ENCODE peak calls at places on chromosomes 12 and 14, in five cellular contexts. S, F, M, X and K are unnamed samples.

GRCh38 chr12:57063991-57064725 is 14.2 kb upstream of the MYO1A start:
- DNase-seq in S (no peak), F (peak; percentile 28), M (peak; percentile 85), X (no peak), K (no peak)

GRCh38 chr12:124972211-124972610 is 16.7 kb downstream of the DHX37 start:
- DNase-seq in S (no peak), F (no peak), M (no peak), X (no peak), K (no peak)

GRCh38 chr12:3195337-3195736 is 118.2 kb downstream of the TSPAN9 start:
- DNase-seq in S (no peak), F (no peak), M (no peak), X (no peak), K (no peak)

GRCh38 chr12:16972923-16973770 is 367.2 kb upstream of the LMO3 start:
- DNase-seq in S (no peak), F (no peak), M (no peak), X (no peak), K (no peak)

GRCh38 chr12:57583008-57583831 is 7.8 kb upstream of the PIP4K2C start:
- DNase-seq in S (peak; percentile 92), F (peak; percentile 94), M (peak; percentile 63), X (peak; percentile 86), K (peak; percentile 87)

GRCh38 chr12:95996034-95996658 is at the start of gene HAL:
- DNase-seq in S (no peak), F (no peak), M (no peak), X (peak; percentile 34), K (no peak)

GRCh38 chr12:110688446-110689001 is 391 bp downstream of the HVCN1 start:
- DNase-seq in S (peak; percentile 71), F (no peak), M (no peak), X (no peak), K (no peak)

GRCh38 chr14:77830692-77831091 is 30.8 kb downstream of the ADCK1 start:
- DNase-seq in S (no peak), F (no peak), M (no peak), X (no peak), K (no peak)

GRCh38 chr12:19575307-19576243 is 136.3 kb downstream of the AEBP2 start:
- DNase-seq in S (no peak), F (no peak), M (no peak), X (peak; percentile 87), K (peak; percentile 84)

GRCh38 chr12:6699989-6700645 is 498 bp downstream of the PIANP start:
- DNase-seq in S (peak; percentile 92), F (peak; percentile 59), M (no peak), X (no peak), K (no peak)

GRCh38 chr12:6699259-6699988 is 1.2 kb downstream of the PIANP start:
- DNase-seq in S (peak; percentile 57), F (no peak), M (no peak), X (no peak), K (no peak)

GRCh38 chr12:6698352-6699046 is 2.1 kb downstream of the PIANP start:
- DNase-seq in S (peak; percentile 30), F (no peak), M (no peak), X (no peak), K (no peak)

GRCh38 chr12:6701078-6701768 is 608 bp upstream of the PIANP start:
- DNase-seq in S (peak; percentile 51), F (no peak), M (no peak), X (no peak), K (no peak)

DNA sequence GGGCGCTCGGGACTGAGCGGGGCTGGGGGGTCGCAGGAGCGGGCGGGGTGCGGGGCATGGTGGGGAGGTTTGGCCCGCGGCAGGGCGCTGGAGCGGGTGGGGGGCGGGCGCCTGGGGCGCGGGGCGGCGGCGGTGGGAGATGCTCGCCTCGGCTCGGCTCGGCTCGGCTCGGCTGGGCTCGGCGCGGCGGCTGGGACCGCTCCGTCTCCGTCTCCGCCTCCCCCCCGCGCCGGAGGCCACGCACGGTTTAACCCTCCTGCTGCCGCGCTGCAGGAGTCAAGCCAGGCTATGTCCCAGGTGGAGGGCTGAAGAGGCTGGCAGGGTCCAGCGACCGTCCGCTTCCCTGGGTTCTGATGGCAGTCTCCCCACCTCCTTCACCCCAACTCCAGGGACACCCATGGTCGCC is at the start of gene PIANP:
- DNase-seq in S (peak; percentile 87), F (peak; percentile 65), M (peak; percentile 38), X (no peak), K (peak; percentile 34)
- H3K4me3 ChIP-seq in S (peak within 1 kb of the TSS; percentile 86), F (peak within 1 kb of the TSS; percentile 69), M (peak within 1 kb of the TSS; percentile 62), X (peak within 1 kb of the TSS; percentile 46), K (peak within 1 kb of the TSS; percentile 46)

GRCh38 chr14:68785817-68786490 is 6.9 kb downstream of the ZFP36L1 start:
- DNase-seq in S (peak; percentile 49), F (no peak), M (no peak), X (peak; percentile 86), K (peak; percentile 44)

GRCh38 chr14:68788275-68789001 is 4.4 kb downstream of the ZFP36L1 start:
- DNase-seq in S (no peak), F (no peak), M (no peak), X (peak; percentile 42), K (peak; percentile 24)

GRCh38 chr14:68787235-68787727 is 5.6 kb downstream of the ZFP36L1 start:
- DNase-seq in S (peak; percentile 70), F (no peak), M (no peak), X (no peak), K (peak; percentile 49)

GRCh38 chr14:68784995-68785816 is 7.7 kb downstream of the ZFP36L1 start:
- DNase-seq in S (no peak), F (no peak), M (no peak), X (peak; percentile 75), K (peak; percentile 26)

GRCh38 chr14:68786491-68787234 is 6.2 kb downstream of the ZFP36L1 start:
- DNase-seq in S (peak; percentile 59), F (no peak), M (no peak), X (peak; percentile 92), K (peak; percentile 80)
- H3K4me3 ChIP-seq in S (no peak overlapping the region), F (no peak overlapping the region), M (peak overlapping the region; percentile 25), X (peak overlapping the region; percentile 100), K (no peak overlapping the region)

GRCh38 chr12:121858662-121859572 is at the start of gene HPD:
- DNase-seq in S (peak; percentile 73), F (no peak), M (no peak), X (peak; percentile 88), K (peak; percentile 84)

GRCh38 chr12:121860257-121860656 is 1.6 kb upstream of the HPD start:
- DNase-seq in S (no peak), F (no peak), M (no peak), X (no peak), K (no peak)

GRCh38 chr12:121858318-121858661 is 369 bp downstream of the HPD start:
- DNase-seq in S (peak; percentile 43), F (no peak), M (no peak), X (no peak), K (no peak)

GRCh38 chr12:121857322-121858246 is 1.1 kb downstream of the HPD start:
- DNase-seq in S (peak; percentile 66), F (no peak), M (no peak), X (no peak), K (peak; percentile 20)

GRCh38 chr12:121861549-121862254 is 3.0 kb upstream of the HPD start:
- DNase-seq in S (no peak), F (no peak), M (no peak), X (no peak), K (peak; percentile 57)
- H3K4me3 ChIP-seq in S (no peak overlapping the region), F (no peak overlapping the region), M (no peak overlapping the region), X (no peak overlapping the region), K (peak overlapping the region; percentile 21)

GRCh38 chr12:157644-158043 is 56.3 kb downstream of the SLC6A12 start:
- DNase-seq in S (no peak), F (no peak), M (no peak), X (no peak), K (no peak)
- H3K4me3 ChIP-seq in S (no peak overlapping the region), F (no peak overlapping the region), M (no peak overlapping the region), X (no peak overlapping the region), K (no peak overlapping the region)

DNA sequence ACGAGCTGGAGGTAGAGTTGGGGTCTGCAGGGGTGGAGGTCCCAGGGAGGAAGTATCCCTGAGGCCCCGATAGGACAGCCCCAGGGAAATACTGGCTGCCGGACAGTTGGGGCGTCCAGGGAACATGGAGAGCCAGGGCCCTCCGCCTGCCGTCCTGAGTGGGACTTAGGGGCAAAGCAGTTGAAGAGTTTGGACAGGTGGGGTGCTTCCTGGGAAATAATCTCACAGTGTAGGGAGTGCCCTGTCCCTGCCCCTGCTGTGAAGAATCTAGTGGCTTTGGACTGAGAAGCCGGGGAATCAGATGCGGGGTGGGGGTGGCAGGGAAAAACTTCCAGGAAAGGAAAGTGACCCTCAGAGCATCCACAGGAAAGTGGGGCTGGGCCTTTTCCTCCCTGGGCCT is 9.8 kb upstream of the HHIPL1 start:
- DNase-seq in S (no peak), F (no peak), M (no peak), X (no peak), K (no peak)
- H3K4me3 ChIP-seq in S (no peak overlapping the region), F (no peak overlapping the region), M (no peak overlapping the region), X (no peak overlapping the region), K (no peak overlapping the region)

GRCh38 chr12:119178544-119179334 is at the start of gene HSPB8:
- DNase-seq in S (peak; percentile 91), F (no peak), M (no peak), X (peak; percentile 95), K (peak; percentile 94)
- H3K4me3 ChIP-seq in S (peak within 1 kb of the TSS; percentile 33), F (no peak within 1 kb of the TSS), M (no peak within 1 kb of the TSS), X (peak within 1 kb of the TSS; percentile 67), K (peak within 1 kb of the TSS; percentile 82)